ENCODE peak calls at places on chromosomes 5 and 9, in five cellular contexts. O, N, Z, R and M are unnamed samples.

GRCh38 chr9:130029223-130029583 is 13.8 kb downstream of the FNBP1 start:
- DNase-seq in O (no peak), N (no peak), Z (no peak), R (no peak), M (no peak)

GRCh38 chr9:125805057-125805456 is 57.9 kb downstream of the PBX3 start:
- DNase-seq in O (no peak), N (no peak), Z (peak), R (no peak), M (no peak)

GRCh38 chr9:38401994-38402393 is 9.5 kb downstream of the ALDH1B1 start:
- DNase-seq in O (no peak), N (no peak), Z (no peak), R (no peak), M (no peak)

GRCh38 chr9:78215706-78216105 is 20.2 kb upstream of the CEP78 start:
- DNase-seq in O (no peak), N (no peak), Z (peak), R (no peak), M (no peak)

GRCh38 chr5:116343961-116344360 is 230.7 kb downstream of the SEMA6A start:
- DNase-seq in O (no peak), N (no peak), Z (no peak), R (no peak), M (no peak)

GRCh38 chr5:167304834-167305469 is 986.5 kb upstream of the WWC1 start:
- DNase-seq in O (no peak), N (no peak), Z (peak), R (no peak), M (no peak)

GRCh38 chr9:137586854-137587253 is 3.5 kb downstream of the ZMYND19 start:
- DNase-seq in O (no peak), N (no peak), Z (no peak), R (no peak), M (no peak)

GRCh38 chr5:152644316-152644715 is 239.2 kb upstream of the NMUR2 start:
- DNase-seq in O (no peak), N (no peak), Z (no peak), R (no peak), M (no peak)

GRCh38 chr9:80208662-80209061 is 636.9 kb downstream of the TLE4 start:
- DNase-seq in O (no peak), N (no peak), Z (no peak), R (no peak), M (no peak)

GRCh38 chr5:111511174-111512025 is 935 bp downstream of the STARD4 start:
- DNase-seq in O (no peak), N (peak), Z (peak), R (no peak), M (no peak)

GRCh38 chr5:73963021-73963420 is 337.0 kb downstream of the ARHGEF28 start:
- DNase-seq in O (no peak), N (no peak), Z (peak), R (no peak), M (no peak)

GRCh38 chr5:113513384-113514262 is at the start of gene YTHDC2:
- DNase-seq in O (peak), N (peak), Z (peak), R (peak), M (peak)

GRCh38 chr5:145975361-145976066 is 39.1 kb downstream of the SH3RF2 start:
- DNase-seq in O (no peak), N (peak), Z (peak), R (no peak), M (peak)

GRCh38 chr5:42767491-42768105 is 11.0 kb downstream of the CCDC152 start:
- DNase-seq in O (no peak), N (peak), Z (peak), R (no peak), M (no peak)